ENCODE peak calls at places on chromosomes 7 and 10, in five cellular contexts. E, W, Z, U and J are unnamed samples.
A peak's percentile ranks its signal among the peaks of the same experiment; 100 is the strongest.

GRCh38 chr10:129652521-129653201 is 185.6 kb downstream of the MGMT start:
- DNase-seq in E (no peak), W (no peak), Z (no peak), U (no peak), J (no peak)

GRCh38 chr7:132548489-132549078 is 27.7 kb downstream of the PLXNA4 start:
- DNase-seq in E (no peak), W (no peak), Z (no peak), U (no peak), J (peak; percentile 25)

GRCh38 chr10:122142652-122143237 is 128.4 kb upstream of the BTBD16 start:
- DNase-seq in E (no peak), W (peak; percentile 43), Z (no peak), U (no peak), J (no peak)

GRCh38 chr10:49139866-49140195 is 6.0 kb upstream of the FAM170B start:
- DNase-seq in E (peak; percentile 79), W (no peak), Z (no peak), U (no peak), J (peak; percentile 89)

GRCh38 chr10:103820101-103821062 is 35.0 kb downstream of the SH3PXD2A start:
- DNase-seq in E (no peak), W (peak; percentile 61), Z (peak; percentile 73), U (peak; percentile 85), J (peak; percentile 90)

GRCh38 chr10:24115403-24115802 is 93.5 kb upstream of the KIAA1217 start:
- DNase-seq in E (no peak), W (no peak), Z (no peak), U (no peak), J (no peak)

GRCh38 chr10:118590334-118590733 is 5.1 kb downstream of the PRLHR start:
- DNase-seq in E (no peak), W (peak; percentile 46), Z (no peak), U (no peak), J (no peak)

GRCh38 chr10:123109466-123109865 is 26.3 kb upstream of the HMX3 start:
- DNase-seq in E (no peak), W (no peak), Z (no peak), U (no peak), J (no peak)

GRCh38 chr7:157495177-157495553 is 158.4 kb downstream of the DNAJB6 start:
- DNase-seq in E (no peak), W (no peak), Z (no peak), U (no peak), J (no peak)

GRCh38 chr10:132273304-132273944 is 34.3 kb downstream of the STK32C start:
- DNase-seq in E (no peak), W (no peak), Z (no peak), U (no peak), J (no peak)

GRCh38 chr10:98349508-98349922 is 65.5 kb downstream of the PYROXD2 start:
- DNase-seq in E (peak; percentile 97), W (no peak), Z (no peak), U (peak; percentile 82), J (peak; percentile 100)

GRCh38 chr10:122276611-122277205 is 5.6 kb downstream of the BTBD16 start:
- DNase-seq in E (no peak), W (peak; percentile 21), Z (no peak), U (no peak), J (no peak)

GRCh38 chr7:93055543-93056107 is 62.2 kb downstream of the SAMD9 start:
- DNase-seq in E (no peak), W (no peak), Z (no peak), U (no peak), J (no peak)

GRCh38 chr10:52954407-52954806 is 181.8 kb upstream of the MBL2 start:
- DNase-seq in E (no peak), W (no peak), Z (no peak), U (no peak), J (no peak)

GRCh38 chr7:101620395-101620794 is 8.7 kb downstream of the MYL10 start:
- DNase-seq in E (no peak), W (no peak), Z (no peak), U (no peak), J (no peak)

GRCh38 chr7:36658603-36659516 is 65.4 kb downstream of the AOAH start:
- DNase-seq in E (peak; percentile 69), W (no peak), Z (no peak), U (no peak), J (peak; percentile 86)

GRCh38 chr7:135193615-135194081 is 17.7 kb downstream of the WDR91 start:
- DNase-seq in E (peak; percentile 85), W (no peak), Z (no peak), U (no peak), J (peak; percentile 45)

GRCh38 chr7:151679073-151679708 is 159.5 kb upstream of the RHEB start:
- DNase-seq in E (no peak), W (no peak), Z (no peak), U (no peak), J (no peak)

GRCh38 chr10:11612004-11613001 is 853 bp upstream of the USP6NL start:
- DNase-seq in E (no peak), W (no peak), Z (no peak), U (no peak), J (no peak)

GRCh38 chr10:90885176-90885575 is 13.4 kb downstream of the RPP30 start:
- DNase-seq in E (peak; percentile 36), W (no peak), Z (no peak), U (no peak), J (peak; percentile 58)

GRCh38 chr7:29639887-29640600 is 76.4 kb downstream of the PRR15 start:
- DNase-seq in E (no peak), W (no peak), Z (no peak), U (no peak), J (no peak)

GRCh38 chr7:155785536-155785935 is 26.7 kb downstream of the SHH start:
- DNase-seq in E (no peak), W (no peak), Z (no peak), U (no peak), J (no peak)

DNA sequence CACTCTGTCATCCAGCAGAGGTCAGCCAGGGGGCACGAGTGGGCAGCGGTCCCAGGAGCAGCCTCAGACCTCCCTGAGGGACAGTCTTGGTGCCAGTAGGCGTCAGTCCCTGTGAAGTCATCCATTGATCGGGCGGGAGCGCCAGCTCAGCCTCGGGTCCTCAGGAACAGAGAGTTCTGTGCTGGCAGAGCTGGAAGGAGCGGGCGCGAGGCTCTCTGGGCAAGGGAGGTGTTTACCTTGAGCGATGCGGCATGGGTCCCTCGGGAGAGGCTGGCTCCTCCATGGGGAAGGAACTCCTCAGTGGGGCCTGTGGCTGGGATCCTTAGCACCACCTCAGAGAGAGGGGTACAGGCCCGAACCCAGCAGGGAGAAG is 101.1 kb upstream of the PPIF start:
- DNase-seq in E (no peak), W (peak; percentile 78), Z (no peak), U (peak; percentile 65), J (no peak)
- H3K4me3 ChIP-seq in E (no peak overlapping the region), W (no peak overlapping the region), Z (no peak overlapping the region), U (no peak overlapping the region), J (no peak overlapping the region)

DNA sequence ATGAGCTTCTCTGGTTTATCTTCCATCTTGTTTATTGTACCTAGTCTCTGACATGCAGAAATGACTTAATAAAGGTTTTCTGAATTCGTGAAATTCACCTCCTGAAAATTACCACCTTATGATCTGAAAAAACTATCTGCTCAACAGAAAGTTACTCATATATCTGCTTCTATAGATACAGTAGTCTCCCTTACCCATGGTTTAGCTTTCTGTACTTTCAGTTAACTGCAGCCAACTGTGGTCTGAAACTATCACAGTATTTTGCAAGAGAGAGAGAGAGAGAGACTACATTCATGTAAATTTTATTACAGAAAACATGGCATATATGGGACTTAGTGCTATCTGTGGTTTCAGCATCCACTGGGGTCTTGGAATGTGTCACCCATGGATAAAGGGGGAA is 909.0 kb upstream of the C7orf33 start:
- DNase-seq in E (no peak), W (no peak), Z (no peak), U (no peak), J (no peak)
- H3K4me3 ChIP-seq in E (no peak overlapping the region), W (no peak overlapping the region), Z (no peak overlapping the region), U (no peak overlapping the region), J (no peak overlapping the region)

GRCh38 chr7:49244543-49244942 is 320.2 kb downstream of the CDC14C start:
- DNase-seq in E (no peak), W (no peak), Z (no peak), U (no peak), J (no peak)
- H3K4me3 ChIP-seq in E (no peak overlapping the region), W (no peak overlapping the region), Z (no peak overlapping the region), U (no peak overlapping the region), J (no peak overlapping the region)

GRCh38 chr10:113080621-113081229 is 130.7 kb downstream of the TCF7L2 start:
- DNase-seq in E (no peak), W (no peak), Z (no peak), U (no peak), J (no peak)
- H3K4me3 ChIP-seq in E (no peak overlapping the region), W (no peak overlapping the region), Z (no peak overlapping the region), U (no peak overlapping the region), J (no peak overlapping the region)

GRCh38 chr10:102463983-102464382 is 12.6 kb upstream of the C10orf95 start:
- DNase-seq in E (no peak), W (no peak), Z (no peak), U (no peak), J (no peak)

GRCh38 chr10:102461187-102462054 is 10.1 kb upstream of the C10orf95 start:
- DNase-seq in E (no peak), W (peak; percentile 98), Z (peak; percentile 98), U (peak; percentile 85), J (peak; percentile 31)

GRCh38 chr10:102460836-102461186 is 9.5 kb upstream of the C10orf95 start:
- DNase-seq in E (no peak), W (no peak), Z (no peak), U (no peak), J (no peak)

GRCh38 chr10:102465466-102465865 is 14.1 kb upstream of the C10orf95 start:
- DNase-seq in E (no peak), W (no peak), Z (no peak), U (no peak), J (no peak)

GRCh38 chr10:102462512-102463054 is 11.2 kb upstream of the C10orf95 start:
- DNase-seq in E (no peak), W (no peak), Z (no peak), U (no peak), J (no peak)
- H3K4me3 ChIP-seq in E (no peak overlapping the region), W (peak overlapping the region; percentile 29), Z (peak overlapping the region; percentile 28), U (no peak overlapping the region), J (no peak overlapping the region)

GRCh38 chr7:5384618-5385017 is 39.0 kb downstream of the TNRC18 start:
- DNase-seq in E (no peak), W (no peak), Z (no peak), U (no peak), J (no peak)

GRCh38 chr7:5382281-5383041 is 41.2 kb downstream of the TNRC18 start:
- DNase-seq in E (no peak), W (no peak), Z (no peak), U (peak; percentile 32), J (no peak)

GRCh38 chr7:5380350-5381210 is 43.1 kb downstream of the TNRC18 start:
- DNase-seq in E (no peak), W (no peak), Z (no peak), U (no peak), J (no peak)

GRCh38 chr7:5381211-5381772 is 42.3 kb downstream of the TNRC18 start:
- DNase-seq in E (no peak), W (no peak), Z (no peak), U (no peak), J (no peak)

GRCh38 chr7:5383314-5384098 is 40.1 kb downstream of the TNRC18 start:
- DNase-seq in E (no peak), W (no peak), Z (no peak), U (no peak), J (no peak)
- H3K4me3 ChIP-seq in E (no peak overlapping the region), W (no peak overlapping the region), Z (no peak overlapping the region), U (no peak overlapping the region), J (no peak overlapping the region)